ENCODE peak calls at places on chromosomes 12 and 14, in four cellular contexts. One of them, this sample, is unnamed.
A peak's percentile ranks its signal among the peaks of the same experiment; 100 is the strongest.

GRCh38 chr14:26138764-26139445 is 458.9 kb downstream of the NOVA1 start:
- DNase-seq in K562: no peak
- DNase-seq in IMR-90: no peak
- DNase-seq in HepG2: no peak
- DNase-seq in this sample: peak; percentile 25

GRCh38 chr12:107605293-107605692 is 80.3 kb upstream of the PWP1 start:
- DNase-seq in K562: no peak
- DNase-seq in IMR-90: no peak
- DNase-seq in HepG2: no peak
- DNase-seq in this sample: no peak

GRCh38 chr14:75232597-75232996 is 46.0 kb upstream of the FOS start:
- DNase-seq in K562: no peak
- DNase-seq in IMR-90: no peak
- DNase-seq in HepG2: no peak
- DNase-seq in this sample: no peak

GRCh38 chr12:28079539-28079938 is 107.0 kb upstream of the PTHLH start:
- DNase-seq in K562: no peak
- DNase-seq in IMR-90: no peak
- DNase-seq in HepG2: no peak
- DNase-seq in this sample: no peak

GRCh38 chr12:65200007-65200665 is 30.8 kb downstream of the LEMD3 start:
- DNase-seq in K562: no peak
- DNase-seq in IMR-90: peak; percentile 13
- DNase-seq in HepG2: no peak
- DNase-seq in this sample: no peak

GRCh38 chr12:52436828-52437474 is 2.8 kb upstream of the KRT75 start:
- DNase-seq in K562: no peak
- DNase-seq in IMR-90: no peak
- DNase-seq in HepG2: no peak
- DNase-seq in this sample: no peak

GRCh38 chr12:44375694-44376093 is 500.4 kb downstream of the NELL2 start:
- DNase-seq in K562: no peak
- DNase-seq in IMR-90: no peak
- DNase-seq in HepG2: no peak
- DNase-seq in this sample: no peak

GRCh38 chr12:118960865-118961264 is 20.5 kb upstream of the SRRM4 start:
- DNase-seq in K562: no peak
- DNase-seq in IMR-90: no peak
- DNase-seq in HepG2: no peak
- DNase-seq in this sample: no peak

GRCh38 chr14:22966783-22967269 is 9.9 kb upstream of the HAUS4 start:
- DNase-seq in K562: peak; percentile 33
- DNase-seq in IMR-90: no peak
- DNase-seq in HepG2: no peak
- DNase-seq in this sample: no peak
- TF ChIP-seq CTCF in K562: no peak
- TF ChIP-seq CTCF in IMR-90: no peak
- TF ChIP-seq CTCF in HepG2: no peak
- TF ChIP-seq CTCF in this sample: no peak

GRCh38 chr14:91396959-91397815 is 20.4 kb downstream of the CCDC88C start:
- DNase-seq in K562: no peak
- DNase-seq in IMR-90: no peak
- DNase-seq in HepG2: no peak
- DNase-seq in this sample: no peak
- TF ChIP-seq MAZ in K562: no peak
- TF ChIP-seq MAZ in IMR-90: no peak
- TF ChIP-seq MAZ in HepG2: no peak
- TF ChIP-seq MAZ in this sample: no peak

GRCh38 chr14:105021656-105022275 is 883 bp upstream of the CDCA4 start:
- DNase-seq in K562: peak; percentile 25
- DNase-seq in IMR-90: peak; percentile 44
- DNase-seq in HepG2: peak; percentile 47
- DNase-seq in this sample: peak; percentile 76
- TF ChIP-seq CTCF in K562: peak; percentile 33
- TF ChIP-seq CTCF in IMR-90: no peak
- TF ChIP-seq CTCF in HepG2: peak; percentile 69
- TF ChIP-seq CTCF in this sample: peak; percentile 27

DNA sequence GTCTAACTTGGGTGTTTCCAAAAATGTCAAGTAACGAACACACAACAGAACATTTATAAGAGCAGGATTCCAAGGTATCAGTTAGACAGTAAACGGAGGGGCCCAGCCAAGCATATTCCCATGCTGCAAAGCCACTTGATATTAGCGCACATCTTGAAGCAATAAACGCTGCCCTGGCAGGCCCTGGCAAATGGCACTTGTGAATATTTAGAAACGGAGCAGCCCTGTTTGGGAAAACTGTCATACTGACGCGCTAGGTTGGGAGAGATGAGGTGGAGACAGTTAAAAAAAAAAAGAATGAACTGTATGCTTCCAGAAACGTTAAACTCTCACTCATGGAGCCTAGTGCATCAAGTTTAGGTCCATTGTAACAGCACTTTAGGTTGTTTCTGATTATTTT is 9.3 kb downstream of the DGLUCY start:
- DNase-seq in K562: no peak
- DNase-seq in IMR-90: no peak
- DNase-seq in HepG2: no peak
- DNase-seq in this sample: no peak
- TF ChIP-seq MAZ in K562: no peak
- TF ChIP-seq MAZ in IMR-90: no peak
- TF ChIP-seq MAZ in HepG2: no peak
- TF ChIP-seq MAZ in this sample: no peak

DNA sequence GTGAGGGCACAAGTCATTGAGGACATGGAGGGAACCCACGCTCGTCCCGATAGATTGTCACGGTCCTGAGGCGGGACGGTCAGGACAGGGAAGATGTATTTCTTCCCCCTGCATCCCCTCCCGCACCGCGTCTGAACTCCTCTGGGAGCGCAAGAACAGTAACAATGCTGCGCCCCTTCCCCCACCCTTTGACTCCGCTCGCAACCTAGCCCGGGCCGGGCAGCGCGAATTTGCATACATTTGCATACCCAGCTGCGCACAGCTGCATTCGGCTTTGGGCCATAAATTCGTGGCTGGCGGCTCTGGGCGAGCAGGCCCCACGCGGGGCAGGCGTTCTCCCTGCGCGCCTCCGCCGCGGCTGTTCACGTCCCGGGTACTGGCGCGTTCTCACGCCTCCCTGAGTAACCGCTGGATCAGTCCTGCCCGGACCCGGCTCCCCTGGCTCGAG is 29.0 kb upstream of the SMUG1 start:
- DNase-seq in K562: no peak
- DNase-seq in IMR-90: no peak
- DNase-seq in HepG2: no peak
- DNase-seq in this sample: no peak
- TF ChIP-seq CTCF in K562: no peak
- TF ChIP-seq CTCF in IMR-90: no peak
- TF ChIP-seq CTCF in HepG2: no peak
- TF ChIP-seq CTCF in this sample: no peak

DNA sequence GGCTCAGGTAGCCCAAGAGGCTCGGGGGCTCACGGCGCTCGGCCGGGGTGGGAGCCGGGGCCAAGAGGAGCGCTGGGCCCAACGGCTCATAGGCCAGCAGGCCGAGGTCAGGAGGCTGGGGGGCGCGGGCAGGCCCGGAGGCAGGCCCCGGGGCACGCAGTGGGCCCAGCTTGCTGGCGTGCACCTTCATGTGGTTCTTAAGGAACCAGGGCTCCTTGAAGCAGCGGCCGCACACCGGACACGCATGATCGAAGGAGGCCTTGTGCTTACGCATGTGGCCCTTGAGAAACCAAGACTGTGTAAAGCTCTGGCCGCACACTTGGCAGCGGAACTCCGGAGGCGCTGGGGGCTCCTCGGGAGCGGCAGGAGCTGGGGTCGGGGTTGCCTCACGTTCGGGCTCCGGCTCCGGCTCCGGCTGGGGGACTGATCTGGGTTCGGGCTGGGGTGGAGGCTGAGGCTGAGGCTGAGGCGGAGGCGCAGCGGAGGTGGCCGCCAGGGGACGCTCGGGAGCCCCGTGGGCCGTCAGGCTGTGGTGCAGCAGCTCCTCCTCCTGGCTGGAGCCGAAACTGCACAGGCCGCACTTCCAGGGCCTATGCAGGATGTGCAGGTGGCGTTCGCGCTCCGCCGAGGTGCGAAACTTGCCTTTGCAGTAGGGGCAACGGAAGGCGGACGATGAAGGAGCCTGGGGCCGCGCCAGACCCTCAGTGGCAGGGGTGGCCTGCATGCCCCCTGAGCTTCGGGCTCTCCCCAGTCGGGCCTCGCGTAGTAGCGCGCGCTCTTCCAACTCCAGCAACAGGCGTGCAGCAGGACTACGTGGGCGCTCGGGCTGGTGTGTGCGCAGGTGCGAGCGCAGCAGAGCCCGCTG is 6.1 kb downstream of the ZNF219 start:
- DNase-seq in K562: peak; percentile 72
- DNase-seq in IMR-90: peak; percentile 67
- DNase-seq in HepG2: peak; percentile 72
- DNase-seq in this sample: peak; percentile 74
- TF ChIP-seq MAZ in K562: no peak
- TF ChIP-seq MAZ in IMR-90: peak; percentile 77
- TF ChIP-seq MAZ in HepG2: peak; percentile 98
- TF ChIP-seq MAZ in this sample: no peak

This sample was measured in A549.